ENCODE peak calls at places on chromosomes 1 and 21, in eight cellular contexts. One of them, this sample, is unnamed.

GRCh38 chr1:45926302-45926701 is 122.9 kb downstream of the MAST2 start:
- DNase-seq in hippocampal formation: no peak
- DNase-seq in hepatocyte: no peak
- DNase-seq in left ventricle myocardium inferior: no peak
- DNase-seq in activated CD4-positive, alpha-beta T cell treated with anti-CD3 and anti-CD28 coated beads, Interleukin-2, amount 50 U/mL, for 48 hours: no peak
- DNase-seq in fibroblast of pulmonary artery: no peak
- DNase-seq in erythroblast: no peak
- DNase-seq in HCT116: no peak
- DNase-seq in this sample: no peak

GRCh38 chr1:59672851-59673574 is 141.7 kb upstream of the HOOK1 start:
- DNase-seq in hippocampal formation: no peak
- DNase-seq in hepatocyte: peak
- DNase-seq in left ventricle myocardium inferior: no peak
- DNase-seq in activated CD4-positive, alpha-beta T cell treated with anti-CD3 and anti-CD28 coated beads, Interleukin-2, amount 50 U/mL, for 48 hours: no peak
- DNase-seq in fibroblast of pulmonary artery: peak
- DNase-seq in erythroblast: no peak
- DNase-seq in HCT116: peak
- DNase-seq in this sample: no peak

GRCh38 chr1:21816602-21817302 is 4.7 kb downstream of the LDLRAD2 start:
- DNase-seq in hippocampal formation: no peak
- DNase-seq in hepatocyte: peak
- DNase-seq in left ventricle myocardium inferior: no peak
- DNase-seq in activated CD4-positive, alpha-beta T cell treated with anti-CD3 and anti-CD28 coated beads, Interleukin-2, amount 50 U/mL, for 48 hours: no peak
- DNase-seq in fibroblast of pulmonary artery: peak
- DNase-seq in erythroblast: no peak
- DNase-seq in HCT116: peak
- DNase-seq in this sample: no peak

GRCh38 chr1:212381509-212381908 is 33.2 kb downstream of the PACC1 start:
- DNase-seq in hippocampal formation: no peak
- DNase-seq in hepatocyte: no peak
- DNase-seq in left ventricle myocardium inferior: no peak
- DNase-seq in activated CD4-positive, alpha-beta T cell treated with anti-CD3 and anti-CD28 coated beads, Interleukin-2, amount 50 U/mL, for 48 hours: no peak
- DNase-seq in fibroblast of pulmonary artery: no peak
- DNase-seq in erythroblast: no peak
- DNase-seq in HCT116: no peak
- DNase-seq in this sample: no peak

GRCh38 chr1:97875996-97876395 is 44.8 kb downstream of the DPYD start:
- DNase-seq in hippocampal formation: no peak
- DNase-seq in hepatocyte: no peak
- DNase-seq in left ventricle myocardium inferior: no peak
- DNase-seq in activated CD4-positive, alpha-beta T cell treated with anti-CD3 and anti-CD28 coated beads, Interleukin-2, amount 50 U/mL, for 48 hours: no peak
- DNase-seq in fibroblast of pulmonary artery: peak
- DNase-seq in erythroblast: no peak
- DNase-seq in HCT116: no peak
- DNase-seq in this sample: no peak

GRCh38 chr1:193926956-193927355 is 740.5 kb upstream of the B3GALT2 start:
- DNase-seq in hippocampal formation: no peak
- DNase-seq in hepatocyte: no peak
- DNase-seq in left ventricle myocardium inferior: peak
- DNase-seq in activated CD4-positive, alpha-beta T cell treated with anti-CD3 and anti-CD28 coated beads, Interleukin-2, amount 50 U/mL, for 48 hours: no peak
- DNase-seq in fibroblast of pulmonary artery: no peak
- DNase-seq in erythroblast: no peak
- DNase-seq in HCT116: no peak
- DNase-seq in this sample: no peak

GRCh38 chr1:236516929-236517704 is 6.7 kb upstream of the LGALS8 start:
- DNase-seq in hippocampal formation: no peak
- DNase-seq in hepatocyte: peak
- DNase-seq in left ventricle myocardium inferior: no peak
- DNase-seq in activated CD4-positive, alpha-beta T cell treated with anti-CD3 and anti-CD28 coated beads, Interleukin-2, amount 50 U/mL, for 48 hours: no peak
- DNase-seq in fibroblast of pulmonary artery: peak
- DNase-seq in erythroblast: no peak
- DNase-seq in HCT116: no peak
- DNase-seq in this sample: no peak

GRCh38 chr1:29636936-29637335 is 400.6 kb downstream of the PTPRU start:
- DNase-seq in hippocampal formation: no peak
- DNase-seq in hepatocyte: no peak
- DNase-seq in left ventricle myocardium inferior: no peak
- DNase-seq in activated CD4-positive, alpha-beta T cell treated with anti-CD3 and anti-CD28 coated beads, Interleukin-2, amount 50 U/mL, for 48 hours: no peak
- DNase-seq in fibroblast of pulmonary artery: no peak
- DNase-seq in erythroblast: no peak
- DNase-seq in HCT116: no peak
- DNase-seq in this sample: no peak

GRCh38 chr21:42091899-42092508 is 20.9 kb downstream of the UMODL1 start:
- DNase-seq in hippocampal formation: no peak
- DNase-seq in hepatocyte: no peak
- DNase-seq in left ventricle myocardium inferior: no peak
- DNase-seq in activated CD4-positive, alpha-beta T cell treated with anti-CD3 and anti-CD28 coated beads, Interleukin-2, amount 50 U/mL, for 48 hours: no peak
- DNase-seq in fibroblast of pulmonary artery: no peak
- DNase-seq in erythroblast: no peak
- DNase-seq in HCT116: no peak
- DNase-seq in this sample: no peak

GRCh38 chr1:207407655-207408256 is 46.4 kb upstream of the CR2 start:
- DNase-seq in hippocampal formation: no peak
- DNase-seq in hepatocyte: no peak
- DNase-seq in left ventricle myocardium inferior: no peak
- DNase-seq in activated CD4-positive, alpha-beta T cell treated with anti-CD3 and anti-CD28 coated beads, Interleukin-2, amount 50 U/mL, for 48 hours: no peak
- DNase-seq in fibroblast of pulmonary artery: peak
- DNase-seq in erythroblast: peak
- DNase-seq in HCT116: no peak
- DNase-seq in this sample: no peak

GRCh38 chr1:25643962-25644361 is 27.4 kb downstream of the MAN1C1 start:
- DNase-seq in hippocampal formation: no peak
- DNase-seq in hepatocyte: no peak
- DNase-seq in left ventricle myocardium inferior: no peak
- DNase-seq in activated CD4-positive, alpha-beta T cell treated with anti-CD3 and anti-CD28 coated beads, Interleukin-2, amount 50 U/mL, for 48 hours: no peak
- DNase-seq in fibroblast of pulmonary artery: no peak
- DNase-seq in erythroblast: no peak
- DNase-seq in HCT116: no peak
- DNase-seq in this sample: no peak

GRCh38 chr1:77412794-77413530 is 131.1 kb downstream of the AK5 start:
- DNase-seq in hippocampal formation: no peak
- DNase-seq in hepatocyte: no peak
- DNase-seq in left ventricle myocardium inferior: no peak
- DNase-seq in activated CD4-positive, alpha-beta T cell treated with anti-CD3 and anti-CD28 coated beads, Interleukin-2, amount 50 U/mL, for 48 hours: no peak
- DNase-seq in fibroblast of pulmonary artery: no peak
- DNase-seq in erythroblast: no peak
- DNase-seq in HCT116: no peak
- DNase-seq in this sample: no peak

GRCh38 chr1:233587958-233588799 is 25.7 kb upstream of the KCNK1 start:
- DNase-seq in hippocampal formation: no peak
- DNase-seq in hepatocyte: no peak
- DNase-seq in left ventricle myocardium inferior: no peak
- DNase-seq in activated CD4-positive, alpha-beta T cell treated with anti-CD3 and anti-CD28 coated beads, Interleukin-2, amount 50 U/mL, for 48 hours: no peak
- DNase-seq in fibroblast of pulmonary artery: no peak
- DNase-seq in erythroblast: no peak
- DNase-seq in HCT116: no peak
- DNase-seq in this sample: no peak

GRCh38 chr1:45359882-45360513 is 19.8 kb upstream of the MUTYH start:
- DNase-seq in hippocampal formation: peak
- DNase-seq in hepatocyte: peak
- DNase-seq in left ventricle myocardium inferior: peak
- DNase-seq in activated CD4-positive, alpha-beta T cell treated with anti-CD3 and anti-CD28 coated beads, Interleukin-2, amount 50 U/mL, for 48 hours: peak
- DNase-seq in fibroblast of pulmonary artery: peak
- DNase-seq in erythroblast: peak
- DNase-seq in HCT116: no peak
- DNase-seq in this sample: peak

GRCh38 chr1:117933769-117934168 is 4.2 kb downstream of the WDR3 start:
- DNase-seq in hippocampal formation: no peak
- DNase-seq in hepatocyte: no peak
- DNase-seq in left ventricle myocardium inferior: no peak
- DNase-seq in activated CD4-positive, alpha-beta T cell treated with anti-CD3 and anti-CD28 coated beads, Interleukin-2, amount 50 U/mL, for 48 hours: no peak
- DNase-seq in fibroblast of pulmonary artery: no peak
- DNase-seq in erythroblast: no peak
- DNase-seq in HCT116: no peak
- DNase-seq in this sample: no peak

GRCh38 chr1:54027848-54028247 is 9.9 kb upstream of the LDLRAD1 start:
- DNase-seq in hippocampal formation: no peak
- DNase-seq in hepatocyte: peak
- DNase-seq in left ventricle myocardium inferior: peak
- DNase-seq in activated CD4-positive, alpha-beta T cell treated with anti-CD3 and anti-CD28 coated beads, Interleukin-2, amount 50 U/mL, for 48 hours: no peak
- DNase-seq in fibroblast of pulmonary artery: no peak
- DNase-seq in erythroblast: no peak
- DNase-seq in HCT116: no peak
- DNase-seq in this sample: no peak

GRCh38 chr1:151133339-151133761 is 13.1 kb downstream of the SEMA6C start:
- DNase-seq in hippocampal formation: no peak
- DNase-seq in hepatocyte: no peak
- DNase-seq in left ventricle myocardium inferior: no peak
- DNase-seq in activated CD4-positive, alpha-beta T cell treated with anti-CD3 and anti-CD28 coated beads, Interleukin-2, amount 50 U/mL, for 48 hours: no peak
- DNase-seq in fibroblast of pulmonary artery: peak
- DNase-seq in erythroblast: no peak
- DNase-seq in HCT116: no peak
- DNase-seq in this sample: no peak

GRCh38 chr1:43885311-43885801 is 48.2 kb upstream of the ARTN start:
- DNase-seq in hippocampal formation: no peak
- DNase-seq in hepatocyte: peak
- DNase-seq in left ventricle myocardium inferior: no peak
- DNase-seq in activated CD4-positive, alpha-beta T cell treated with anti-CD3 and anti-CD28 coated beads, Interleukin-2, amount 50 U/mL, for 48 hours: no peak
- DNase-seq in fibroblast of pulmonary artery: no peak
- DNase-seq in erythroblast: no peak
- DNase-seq in HCT116: peak
- DNase-seq in this sample: no peak

GRCh38 chr1:242462867-242463266 is 61.6 kb downstream of the PLD5 start:
- DNase-seq in hippocampal formation: no peak
- DNase-seq in hepatocyte: no peak
- DNase-seq in left ventricle myocardium inferior: no peak
- DNase-seq in activated CD4-positive, alpha-beta T cell treated with anti-CD3 and anti-CD28 coated beads, Interleukin-2, amount 50 U/mL, for 48 hours: no peak
- DNase-seq in fibroblast of pulmonary artery: no peak
- DNase-seq in erythroblast: no peak
- DNase-seq in HCT116: no peak
- DNase-seq in this sample: no peak

GRCh38 chr1:48470506-48470905 is 1.5 kb downstream of the SPATA6 start:
- DNase-seq in hippocampal formation: peak
- DNase-seq in hepatocyte: no peak
- DNase-seq in left ventricle myocardium inferior: peak
- DNase-seq in activated CD4-positive, alpha-beta T cell treated with anti-CD3 and anti-CD28 coated beads, Interleukin-2, amount 50 U/mL, for 48 hours: no peak
- DNase-seq in fibroblast of pulmonary artery: peak
- DNase-seq in erythroblast: peak
- DNase-seq in HCT116: no peak
- DNase-seq in this sample: no peak

GRCh38 chr1:22685675-22686074 is 25.0 kb upstream of the EPHB2 start:
- DNase-seq in hippocampal formation: no peak
- DNase-seq in hepatocyte: no peak
- DNase-seq in left ventricle myocardium inferior: no peak
- DNase-seq in activated CD4-positive, alpha-beta T cell treated with anti-CD3 and anti-CD28 coated beads, Interleukin-2, amount 50 U/mL, for 48 hours: no peak
- DNase-seq in fibroblast of pulmonary artery: peak
- DNase-seq in erythroblast: no peak
- DNase-seq in HCT116: no peak
- DNase-seq in this sample: no peak

GRCh38 chr1:114746450-114747121 is 11.2 kb downstream of the CSDE1 start:
- DNase-seq in hippocampal formation: no peak
- DNase-seq in hepatocyte: no peak
- DNase-seq in left ventricle myocardium inferior: no peak
- DNase-seq in activated CD4-positive, alpha-beta T cell treated with anti-CD3 and anti-CD28 coated beads, Interleukin-2, amount 50 U/mL, for 48 hours: no peak
- DNase-seq in fibroblast of pulmonary artery: no peak
- DNase-seq in erythroblast: no peak
- DNase-seq in HCT116: no peak
- DNase-seq in this sample: no peak

GRCh38 chr1:190429932-190430331 is 47.7 kb downstream of the BRINP3 start:
- DNase-seq in hippocampal formation: no peak
- DNase-seq in hepatocyte: no peak
- DNase-seq in left ventricle myocardium inferior: no peak
- DNase-seq in activated CD4-positive, alpha-beta T cell treated with anti-CD3 and anti-CD28 coated beads, Interleukin-2, amount 50 U/mL, for 48 hours: no peak
- DNase-seq in fibroblast of pulmonary artery: no peak
- DNase-seq in erythroblast: no peak
- DNase-seq in HCT116: no peak
- DNase-seq in this sample: no peak

This sample was measured in dorsolateral prefrontal cortex.